ENCODE peak calls at places on chromosomes 12 and 14, in five cellular contexts. D is AG09319, A is psoas muscle, B is Calu3, N is activated B cell treated with CpG ODN at 0.5 μM for 24 hours. Z is an unnamed sample.
A peak's percentile ranks its signal among the peaks of the same experiment; 100 is the strongest.

GRCh38 chr12:81389550-81390099 is 311.7 kb downstream of the ACSS3 start:
- DNase-seq in D (no peak), B (no peak), N (no peak), A (no peak), Z (no peak)

GRCh38 chr12:106582264-106582591 is 576 bp upstream of the RFX4 start:
- DNase-seq in D (no peak), N (no peak), B (no peak), A (no peak), Z (no peak)

GRCh38 chr12:12294215-12295005 is 27.6 kb upstream of the LRP6 start:
- DNase-seq in A (no peak), N (no peak), B (no peak), D (no peak), Z (no peak)

GRCh38 chr14:23431486-23431885 is 4.0 kb downstream of the MYH7 start:
- DNase-seq in A (no peak), D (no peak), N (no peak), B (no peak), Z (no peak)

GRCh38 chr12:47249719-47250506 is 170.2 kb upstream of the AMIGO2 start:
- DNase-seq in N (no peak), D (no peak), A (no peak), B (peak; percentile 9), Z (no peak)

GRCh38 chr12:7101047-7101693 is 7.8 kb downstream of the C1RL start:
- DNase-seq in N (no peak), D (no peak), B (no peak), A (no peak), Z (no peak)

GRCh38 chr12:12033589-12034223 is 37.0 kb upstream of the BCL2L14 start:
- DNase-seq in B (no peak), A (no peak), D (no peak), N (no peak), Z (no peak)

GRCh38 chr14:71242237-71242748 is 335.0 kb downstream of the PCNX1 start:
- DNase-seq in A (no peak), N (no peak), D (no peak), B (no peak), Z (no peak)

GRCh38 chr14:98959958-98960616 is 311.9 kb downstream of the BCL11B start:
- DNase-seq in N (no peak), B (no peak), D (no peak), A (no peak), Z (no peak)

GRCh38 chr12:101696477-101697196 is 803 bp upstream of the CHPT1 start:
- DNase-seq in N (peak; percentile 17), B (no peak), D (no peak), A (peak; percentile 67), Z (no peak)

DNA sequence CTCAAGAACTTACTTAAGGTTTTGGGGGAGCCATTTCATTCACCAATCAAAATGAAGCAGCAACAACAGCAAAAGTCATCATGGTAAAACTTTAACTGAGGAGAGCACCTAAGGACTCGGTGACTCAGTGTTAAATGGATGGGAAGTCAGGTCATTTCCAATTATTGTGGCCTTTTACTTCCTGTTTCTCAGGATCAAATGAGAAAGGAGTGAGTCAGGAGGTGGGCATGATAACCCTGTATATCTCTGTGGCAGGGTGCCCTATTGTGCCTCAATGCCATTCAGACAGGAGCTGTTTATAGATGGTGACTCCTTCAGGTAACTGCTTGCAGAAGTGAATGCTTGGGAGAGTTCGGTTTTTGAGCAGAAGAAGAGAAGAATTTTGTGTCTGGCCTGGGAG is 135.5 kb upstream of the CPM start:
- DNase-seq in B (peak; percentile 69), N (no peak), D (no peak), A (no peak), Z (no peak)
- TF ChIP-seq CTCF in B (no peak), N (no peak), D (no peak), A (no peak), Z (no peak)

GRCh38 chr12:75528692-75529091 is 17.3 kb upstream of the KRR1 start:
- DNase-seq in B (no peak), D (no peak), N (no peak), A (no peak), Z (no peak)

GRCh38 chr12:75529826-75530225 is 18.4 kb upstream of the KRR1 start:
- DNase-seq in A (no peak), N (no peak), B (no peak), D (no peak), Z (no peak)

GRCh38 chr12:75528272-75528671 is 16.9 kb upstream of the KRR1 start:
- DNase-seq in N (no peak), A (no peak), D (no peak), B (no peak), Z (no peak)

GRCh38 chr12:75526655-75527511 is 15.5 kb upstream of the KRR1 start:
- DNase-seq in N (no peak), D (no peak), B (peak; percentile 19), A (no peak), Z (no peak)

DNA sequence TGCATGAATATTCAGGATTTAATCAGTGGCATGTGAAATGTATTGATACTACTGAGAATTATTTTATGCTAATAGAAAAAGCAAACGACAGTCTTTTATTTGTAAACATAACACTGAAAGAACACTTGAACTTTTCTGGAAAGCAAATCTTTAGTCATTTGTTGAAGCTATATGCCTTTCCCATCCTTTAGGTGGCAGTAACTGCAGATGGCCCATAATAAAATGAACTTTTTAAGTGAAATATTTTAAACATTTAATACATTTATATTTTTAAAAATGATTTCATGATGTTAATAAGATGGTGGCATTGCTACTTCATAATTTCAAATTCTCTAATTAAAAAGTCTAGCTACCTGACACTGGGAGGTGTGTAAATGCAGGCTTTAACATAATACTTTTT is 13.9 kb upstream of the KRR1 start:
- DNase-seq in N (no peak), D (no peak), A (no peak), B (no peak), Z (no peak)
- TF ChIP-seq CTCF in N (no peak), D (peak; percentile 65), A (no peak), B (no peak), Z (peak; percentile 59)

DNA sequence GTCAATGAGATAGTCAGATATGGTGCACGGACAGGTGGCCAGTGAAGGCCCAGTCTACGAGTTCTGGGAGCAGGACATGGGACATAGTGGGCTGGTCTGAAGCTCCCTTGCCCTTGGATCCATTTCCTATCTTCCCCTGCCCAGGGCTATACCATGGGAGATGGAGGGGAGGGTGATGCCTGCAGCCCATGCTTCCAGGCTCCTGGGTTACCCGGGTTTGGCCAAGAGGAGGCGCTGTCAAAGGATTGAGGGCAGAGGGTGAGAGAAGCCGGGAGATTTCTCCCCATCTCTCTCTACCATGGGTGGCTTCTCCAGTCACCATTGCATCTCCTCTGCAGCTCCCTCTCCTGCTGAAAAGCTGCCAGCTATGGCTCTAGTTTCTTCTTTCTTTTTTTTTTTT is 52.8 kb upstream of the LHX5 start:
- DNase-seq in D (no peak), A (no peak), B (no peak), N (no peak), Z (no peak)
- TF ChIP-seq CTCF in D (no peak), A (no peak), B (no peak), N (no peak), Z (no peak)

DNA sequence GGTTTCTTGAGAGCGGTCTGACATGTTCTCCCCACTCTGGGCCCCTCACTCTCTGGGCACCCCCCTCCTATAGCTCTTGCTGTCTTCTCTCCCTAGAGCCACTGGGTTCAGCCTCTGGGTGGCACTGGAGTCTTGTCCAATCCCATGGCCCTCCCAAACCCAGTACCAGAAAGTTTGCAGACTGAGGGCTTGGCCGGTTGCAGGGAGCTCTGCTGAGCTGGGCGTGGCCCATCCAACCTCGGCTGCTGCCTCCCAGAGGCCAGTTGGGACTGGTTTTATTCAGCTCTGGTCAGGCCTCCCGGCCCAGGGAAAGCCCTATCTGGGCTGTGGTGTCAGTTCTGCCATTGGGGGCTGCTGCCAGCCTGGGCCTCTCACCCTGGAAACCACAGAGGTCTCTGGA is 37.9 kb downstream of the ISCA2 start:
- DNase-seq in A (no peak), B (peak; percentile 24), D (no peak), N (no peak), Z (no peak)
- TF ChIP-seq CTCF in A (no peak), B (no peak), D (peak; percentile 30), N (no peak), Z (no peak)

DNA sequence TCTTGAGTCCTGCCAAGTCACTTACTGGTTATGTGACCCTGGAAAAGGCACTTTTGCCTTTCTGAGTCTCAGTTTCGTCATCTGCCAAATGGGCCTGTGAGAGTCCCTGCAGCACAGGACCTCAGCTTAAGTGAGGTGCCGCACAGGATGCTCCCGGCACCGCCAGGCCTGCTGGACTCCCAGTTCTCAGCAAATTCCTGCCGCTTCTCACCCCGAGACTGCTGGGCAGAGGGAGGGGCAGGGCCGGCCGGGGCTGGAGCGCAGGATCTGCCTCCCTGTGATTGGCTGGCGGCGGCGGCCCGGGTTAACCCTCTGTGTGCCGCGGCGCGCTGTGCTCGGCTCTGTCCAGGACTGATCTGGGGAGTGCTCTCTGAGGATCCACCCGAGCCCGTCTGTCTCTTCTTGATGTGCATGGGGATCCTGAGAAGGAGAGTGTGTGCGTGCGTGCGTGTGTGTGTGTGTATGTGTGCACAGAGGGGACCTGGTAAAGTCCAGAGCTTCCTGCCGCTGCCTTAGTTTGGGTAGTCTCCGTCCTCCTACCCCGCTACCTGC is 8.6 kb downstream of the SETD1B start:
- DNase-seq in D (no peak), N (no peak), A (peak; percentile 70), B (peak; percentile 86), Z (no peak)
- TF ChIP-seq CTCF in D (no peak), N (no peak), A (peak; percentile 15), B (no peak), Z (peak; percentile 62)

DNA sequence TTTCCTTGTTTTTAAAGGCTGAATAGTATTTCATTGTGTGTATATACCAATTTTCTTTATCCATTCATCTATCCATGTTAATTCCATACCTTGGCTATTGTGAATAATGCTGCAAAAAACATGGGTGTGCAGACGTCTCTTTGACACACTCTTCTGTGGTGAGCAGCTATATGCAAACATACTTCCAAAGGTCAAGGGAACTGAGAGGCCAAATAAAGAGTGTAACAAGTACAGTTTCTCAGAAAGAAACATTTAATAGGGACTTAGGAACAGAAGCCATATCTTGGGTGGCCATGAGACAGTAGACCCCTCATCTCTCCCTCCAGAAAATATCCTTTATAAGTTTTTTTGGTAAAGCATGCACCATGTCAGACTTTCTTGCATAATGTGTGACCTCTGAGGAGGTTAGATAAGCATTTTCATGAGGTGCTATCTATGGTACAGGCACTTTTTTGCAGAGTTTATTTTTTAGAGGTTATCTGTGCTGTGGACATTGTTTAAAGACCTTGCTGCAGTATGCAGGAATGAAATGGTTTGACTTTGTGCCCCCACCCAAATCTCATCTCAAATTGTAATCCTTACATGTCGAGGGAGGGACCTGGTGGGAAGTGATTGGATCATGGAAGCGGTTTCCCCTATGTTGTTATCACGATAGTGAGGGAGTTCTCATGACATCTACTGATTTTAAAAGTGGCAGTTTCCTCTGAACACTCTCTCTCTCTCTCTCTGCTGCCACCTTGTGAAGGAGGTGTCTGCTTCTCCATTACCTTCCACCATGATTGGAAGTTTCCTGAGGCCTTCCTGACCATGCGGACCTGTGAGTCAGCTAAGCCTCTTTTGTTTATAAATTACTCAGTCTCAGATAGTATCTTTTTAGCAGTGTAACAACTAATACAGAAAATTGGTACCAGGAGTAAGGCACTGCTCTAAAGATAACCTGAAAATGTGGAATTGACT is 1202.3 kb downstream of the GALC start:
- DNase-seq in N (no peak), D (no peak), A (no peak), B (no peak), Z (no peak)
- TF ChIP-seq CTCF in N (no peak), D (no peak), A (no peak), B (no peak), Z (no peak)

Z was measured in type B pancreatic cell.